ENCODE peak calls at places on chromosomes 4 and X, in seven cellular contexts. H is breast epithelium; E is nephron progenitor cell; K is astrocyte; Q is CD4-positive, alpha-beta T cell; G is kidney; S is foreskin fibroblast. D is an unnamed sample.

GRCh38 chr4:99847362-99847976 is 30.8 kb downstream of the DAPP1 start:
- DNase-seq in H (no peak), E (no peak), K (no peak), Q (no peak), G (no peak), S (no peak), D (no peak)

GRCh38 chrX:44872319-44872816 is 620 bp upstream of the KDM6A start:
- DNase-seq in H (peak), E (no peak), K (no peak), Q (peak), G (peak), S (peak), D (no peak)

GRCh38 chr4:79413486-79413885 is 5.5 kb upstream of the GK2 start:
- DNase-seq in H (no peak), E (no peak), K (no peak), Q (no peak), G (no peak), S (no peak), D (no peak)

GRCh38 chr4:145554691-145555090 is 64.5 kb upstream of the MMAA start:
- DNase-seq in H (no peak), E (no peak), K (no peak), Q (no peak), G (no peak), S (no peak), D (no peak)

GRCh38 chr4:6942238-6942800 is 32.7 kb downstream of the TBC1D14 start:
- DNase-seq in H (no peak), E (no peak), K (peak), Q (peak), G (peak), S (peak), D (no peak)

GRCh38 chr4:24963277-24963676 is 50.4 kb upstream of the CCDC149 start:
- DNase-seq in H (no peak), E (no peak), K (no peak), Q (no peak), G (no peak), S (no peak), D (no peak)

GRCh38 chr4:40190880-40191815 is 5.7 kb upstream of the RHOH start:
- DNase-seq in H (no peak), E (no peak), K (no peak), Q (peak), G (no peak), S (no peak), D (no peak)

GRCh38 chr4:143294710-143295109 is 42.0 kb upstream of the GAB1 start:
- DNase-seq in H (no peak), E (no peak), K (no peak), Q (no peak), G (no peak), S (no peak), D (no peak)

GRCh38 chrX:153874091-153874365 is 11.9 kb downstream of the L1CAM start:
- DNase-seq in H (no peak), E (no peak), K (no peak), Q (no peak), G (no peak), S (no peak), D (no peak)

GRCh38 chr4:90486346-90486745 is 359.2 kb downstream of the CCSER1 start:
- DNase-seq in H (no peak), E (no peak), K (no peak), Q (no peak), G (no peak), S (no peak), D (no peak)

GRCh38 chrX:154731881-154732280 is 19.0 kb downstream of the GAB3 start:
- DNase-seq in H (no peak), E (no peak), K (no peak), Q (no peak), G (no peak), S (no peak), D (no peak)

GRCh38 chr4:10622728-10623127 is 61.8 kb downstream of the CLNK start:
- DNase-seq in H (no peak), E (no peak), K (no peak), Q (no peak), G (no peak), S (no peak), D (no peak)

GRCh38 chr4:182808673-182809416 is 108.3 kb downstream of the DCTD start:
- DNase-seq in H (no peak), E (no peak), K (peak), Q (peak), G (no peak), S (no peak), D (no peak)

GRCh38 chrX:45001038-45001437 is 128.1 kb downstream of the KDM6A start:
- DNase-seq in H (no peak), E (no peak), K (no peak), Q (no peak), G (no peak), S (no peak), D (no peak)

GRCh38 chr4:123397276-123398150 is 918 bp downstream of the SPRY1 start:
- DNase-seq in H (no peak), E (peak), K (peak), Q (peak), G (peak), S (peak), D (peak)

GRCh38 chr4:688695-689497 is at the start of gene SLC49A3:
- DNase-seq in H (no peak), E (no peak), K (no peak), Q (no peak), G (peak), S (no peak), D (no peak)

GRCh38 chr4:122744229-122744628 is 11.7 kb downstream of the BBS12 start:
- DNase-seq in H (peak), E (no peak), K (peak), Q (no peak), G (no peak), S (peak), D (no peak)

GRCh38 chrX:55867254-55867653 is 149.7 kb downstream of the RRAGB start:
- DNase-seq in H (no peak), E (no peak), K (peak), Q (no peak), G (no peak), S (peak), D (no peak)

DNA sequence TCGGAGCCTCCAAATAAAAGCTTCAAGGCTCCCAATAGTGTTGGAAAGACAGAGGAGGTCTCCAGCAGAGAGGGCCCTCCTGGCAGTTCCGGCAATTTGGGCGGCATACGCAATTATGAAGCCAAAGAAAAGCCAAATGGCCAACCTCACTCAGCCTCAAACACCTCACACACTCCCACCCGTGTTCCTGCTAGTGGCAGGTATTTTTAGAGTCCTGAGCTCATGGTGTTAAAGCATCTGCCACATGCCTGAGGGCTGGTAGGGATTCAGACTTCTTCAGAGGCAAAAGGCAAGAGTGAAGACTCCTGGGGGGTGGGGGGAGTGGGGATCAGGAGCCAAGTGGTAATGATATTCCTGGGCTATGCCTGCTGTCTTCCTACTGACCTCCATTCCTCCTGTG is 7.4 kb downstream of the RAB33A start:
- DNase-seq in H (no peak), E (no peak), K (no peak), Q (no peak), G (no peak), S (no peak), D (no peak)
- TF ChIP-seq CTCF in H (no peak), E (no peak), K (no peak), Q (no peak), G (no peak), S (no peak), D (no peak)

DNA sequence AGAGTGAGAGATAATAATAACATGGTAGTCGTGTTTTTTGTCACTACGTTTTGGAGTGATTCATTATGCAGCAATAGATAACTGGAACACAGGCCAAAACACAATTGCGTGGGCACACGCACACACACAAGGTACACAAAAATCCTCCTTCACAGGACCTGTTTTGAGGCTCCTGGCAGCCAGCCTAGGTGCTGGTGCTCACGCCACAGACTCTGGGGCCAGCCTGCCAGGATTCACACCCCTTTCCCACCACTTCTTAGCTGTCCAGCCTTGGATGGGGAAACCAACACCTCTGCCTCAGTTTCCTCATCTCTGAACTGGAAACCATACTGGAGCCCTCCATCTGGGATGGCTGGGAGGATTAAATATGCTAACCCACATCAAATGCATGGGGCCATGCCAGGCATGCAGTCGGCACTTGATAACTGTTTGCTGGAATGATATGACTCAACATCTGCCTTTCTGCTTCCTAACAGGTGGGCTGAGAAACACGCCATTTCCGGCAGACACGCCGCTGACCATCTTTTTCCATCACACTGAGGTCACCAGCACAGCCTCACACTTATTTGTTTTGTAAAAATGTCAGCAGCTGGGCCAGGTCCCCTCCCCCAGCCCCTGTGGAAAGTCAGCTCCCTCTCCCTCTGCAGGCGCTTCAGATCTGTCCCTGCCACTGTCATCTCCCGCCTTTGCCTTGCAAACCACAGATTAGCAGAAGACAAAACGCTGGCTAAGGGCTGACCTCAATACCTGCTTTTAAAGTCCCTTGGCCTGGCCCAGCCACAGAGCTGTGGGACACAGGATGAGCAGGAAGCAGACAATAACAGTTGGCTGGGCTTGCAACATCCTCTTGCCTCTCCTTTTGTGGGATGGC is 237.5 kb downstream of the BCOR start:
- DNase-seq in H (no peak), E (no peak), K (peak), Q (peak), G (no peak), S (peak), D (no peak)
- TF ChIP-seq CTCF in H (no peak), E (no peak), K (no peak), Q (no peak), G (no peak), S (no peak), D (no peak)

GRCh38 chr4:35151816-35152572 is 1092.3 kb downstream of the ARAP2 start:
- DNase-seq in H (no peak), E (peak), K (no peak), Q (no peak), G (no peak), S (no peak), D (peak)
- TF ChIP-seq CTCF in H (no peak), E (peak), K (no peak), Q (no peak), G (peak), S (peak), D (peak)

GRCh38 chr4:76947369-76947768 is 2.2 kb upstream of the SEPTIN11 start:
- DNase-seq in H (no peak), E (no peak), K (no peak), Q (no peak), G (no peak), S (no peak), D (no peak)
- TF ChIP-seq CTCF in H (no peak), E (no peak), K (no peak), Q (no peak), G (no peak), S (no peak), D (no peak)

GRCh38 chrX:50996930-50997329 is 86.4 kb downstream of the BMP15 start:
- DNase-seq in H (no peak), E (no peak), K (no peak), Q (no peak), G (no peak), S (no peak), D (no peak)
- TF ChIP-seq CTCF in H (no peak), E (no peak), K (no peak), Q (no peak), G (no peak), S (no peak), D (no peak)

DNA sequence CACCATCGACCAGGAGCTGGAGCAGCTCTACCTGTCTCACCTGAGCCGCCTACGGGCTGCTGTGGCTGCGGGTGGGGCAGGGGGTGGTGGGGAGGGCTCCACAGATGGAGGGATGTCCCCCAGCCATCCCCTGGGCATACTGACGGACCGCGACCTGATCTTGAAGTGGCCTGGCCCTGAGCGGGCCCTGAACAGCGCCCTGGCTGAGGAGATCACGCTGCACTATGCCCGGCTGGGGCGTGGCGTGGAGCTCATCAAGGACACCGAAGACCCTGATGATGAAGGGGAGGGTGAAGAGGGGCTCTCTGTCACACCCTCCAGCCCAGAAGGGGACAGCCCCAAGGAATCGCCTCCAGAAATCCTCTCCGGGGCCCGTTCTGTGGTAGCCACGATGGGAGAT is 16.5 kb downstream of the PPP1R3F start:
- DNase-seq in H (no peak), E (no peak), K (no peak), Q (no peak), G (no peak), S (no peak), D (no peak)
- TF ChIP-seq CTCF in H (no peak), E (no peak), K (no peak), Q (no peak), G (no peak), S (no peak), D (no peak)

D was measured in neural crest cell.